ENCODE peak calls at places on chromosome 2, in four cellular contexts. F is fibroblast of pulmonary artery, I is stomach, K is choroid plexus epithelial cell. C is an unnamed sample.

GRCh38 chr2:240600451-240600961 is 14.0 kb downstream of the CAPN10 start:
- DNase-seq in F (no peak), K (no peak), I (no peak), C (peak; percentile 5)

GRCh38 chr2:207163815-207164747 is 1.7 kb downstream of the KLF7 start:
- DNase-seq in I (peak; percentile 44), K (peak; percentile 75), F (peak; percentile 72), C (peak; percentile 52)

GRCh38 chr2:235005603-235006259 is 53.9 kb downstream of the SH3BP4 start:
- DNase-seq in K (peak; percentile 65), F (peak; percentile 29), I (peak; percentile 88), C (peak; percentile 66)

GRCh38 chr2:28649481-28650260 is 102.0 kb upstream of the PPP1CB start:
- DNase-seq in I (no peak), K (peak; percentile 71), F (no peak), C (no peak)

GRCh38 chr2:205721057-205721767 is 38.9 kb downstream of the NRP2 start:
- DNase-seq in K (no peak), I (no peak), F (no peak), C (no peak)

GRCh38 chr2:48589170-48589767 is 28.4 kb upstream of the GTF2A1L start:
- DNase-seq in K (peak; percentile 70), F (peak; percentile 72), I (no peak), C (peak; percentile 9)

GRCh38 chr2:134943540-134943939 is 24.9 kb downstream of the CCNT2 start:
- DNase-seq in I (no peak), K (no peak), F (no peak), C (no peak)

GRCh38 chr2:97714084-97714949 is 941 bp downstream of the ZAP70 start:
- DNase-seq in K (no peak), F (no peak), I (no peak), C (no peak)

GRCh38 chr2:63186331-63186730 is 135.7 kb downstream of the OTX1 start:
- DNase-seq in I (no peak), K (no peak), F (no peak), C (no peak)

GRCh38 chr2:217045725-217046475 is 186.0 kb upstream of the TNP1 start:
- DNase-seq in I (peak; percentile 32), K (peak; percentile 54), F (peak; percentile 22), C (no peak)

GRCh38 chr2:176491172-176491904 is 222.1 kb downstream of the MTX2 start:
- DNase-seq in I (peak; percentile 26), K (peak; percentile 93), F (peak; percentile 96), C (no peak)

GRCh38 chr2:74457549-74458131 is 598 bp upstream of the WBP1 start:
- DNase-seq in K (no peak), F (no peak), I (peak; percentile 74), C (peak; percentile 86)

GRCh38 chr2:3422161-3422767 is 42.8 kb downstream of the TRAPPC12 start:
- DNase-seq in F (no peak), I (no peak), K (no peak), C (no peak)

GRCh38 chr2:121355488-121355887 is 70.5 kb upstream of the TFCP2L1 start:
- DNase-seq in K (no peak), F (no peak), I (peak; percentile 87), C (peak; percentile 67)

GRCh38 chr2:36338124-36338826 is 17.3 kb upstream of the CRIM1 start:
- DNase-seq in F (no peak), K (no peak), I (no peak), C (no peak)

GRCh38 chr2:74532222-74532621 is 2.5 kb downstream of the HTRA2 start:
- DNase-seq in I (no peak), F (peak; percentile 72), K (peak; percentile 75), C (no peak)

GRCh38 chr2:43326116-43326825 is 99.9 kb upstream of the ZFP36L2 start:
- DNase-seq in F (no peak), I (no peak), K (no peak), C (no peak)

GRCh38 chr2:216350214-216350789 is 22.0 kb downstream of the MARCHF4 start:
- DNase-seq in F (peak; percentile 44), K (peak; percentile 72), I (no peak), C (no peak)

GRCh38 chr2:6202756-6203155 is 510.6 kb downstream of the SOX11 start:
- DNase-seq in F (no peak), I (no peak), K (no peak), C (no peak)

GRCh38 chr2:78907089-78907488 is 118.4 kb upstream of the REG3G start:
- DNase-seq in I (no peak), K (no peak), F (no peak), C (no peak)

GRCh38 chr2:88671786-88672427 is 19.6 kb upstream of the RPIA start:
- DNase-seq in I (no peak), K (peak; percentile 78), F (peak; percentile 73), C (no peak)

GRCh38 chr2:56184500-56184996 is 758 bp downstream of the CCDC85A start:
- DNase-seq in F (no peak), I (no peak), K (peak; percentile 8), C (no peak)
- H3K4me3 ChIP-seq in F (peak overlapping the region; percentile 55), I (peak overlapping the region; percentile 60), K (peak overlapping the region; percentile 61), C (peak overlapping the region; percentile 72)

DNA sequence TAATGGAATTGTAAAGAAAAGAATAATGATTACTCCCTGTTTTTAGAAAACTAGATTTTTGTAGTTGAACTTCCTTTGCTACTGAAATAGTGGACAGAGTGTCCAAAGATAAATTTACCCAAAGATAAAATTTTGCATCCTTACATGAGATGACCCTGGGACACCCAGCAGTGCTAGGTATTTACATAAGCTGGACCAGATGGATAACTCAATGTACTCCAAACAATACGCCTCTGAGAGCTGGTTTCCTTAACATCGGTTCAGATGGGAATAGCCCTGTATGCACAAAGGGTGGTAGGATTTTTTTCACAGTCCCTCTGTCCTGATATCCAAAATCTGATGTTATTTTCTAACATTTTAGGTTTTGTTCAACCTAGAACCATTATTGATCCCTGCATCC is 432.1 kb upstream of the ID2 start:
- DNase-seq in K (no peak), F (no peak), I (no peak), C (no peak)
- H3K4me3 ChIP-seq in K (no peak overlapping the region), F (no peak overlapping the region), I (no peak overlapping the region), C (no peak overlapping the region)

GRCh38 chr2:47521666-47522285 is 118.8 kb downstream of the MSH2 start:
- DNase-seq in I (no peak), F (no peak), K (no peak), C (no peak)
- H3K4me3 ChIP-seq in I (peak overlapping the region; percentile 49), F (peak overlapping the region; percentile 42), K (peak overlapping the region; percentile 53), C (no peak overlapping the region)

DNA sequence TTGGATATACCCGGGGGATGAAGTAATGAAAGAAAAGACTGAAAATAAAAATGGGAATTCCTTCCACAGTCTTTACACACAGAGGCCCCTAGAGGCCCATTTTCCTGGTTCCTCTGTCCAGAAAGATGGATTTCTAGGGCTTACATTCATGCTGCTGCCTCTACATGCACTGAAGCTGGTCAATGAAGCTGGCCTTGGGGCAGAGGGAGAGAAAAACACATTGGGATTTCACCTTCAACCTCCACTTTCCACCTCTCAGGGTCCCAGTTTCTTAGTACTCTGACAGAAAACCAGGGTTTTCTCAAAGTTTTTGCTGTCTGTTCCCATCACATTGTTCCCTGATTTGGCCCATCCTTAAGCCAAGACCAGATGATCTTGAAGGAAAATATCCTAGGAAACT is 154.6 kb upstream of the ZSWIM2 start:
- DNase-seq in F (no peak), K (no peak), I (no peak), C (no peak)
- H3K4me3 ChIP-seq in F (peak overlapping the region; percentile 48), K (peak overlapping the region; percentile 16), I (peak overlapping the region; percentile 19), C (no peak overlapping the region)

GRCh38 chr2:172554352-172555271 is 1.3 kb upstream of the PDK1 start:
- DNase-seq in K (peak; percentile 10), F (no peak), I (no peak), C (no peak)
- H3K4me3 ChIP-seq in K (peak overlapping the region; percentile 92), F (peak overlapping the region; percentile 82), I (peak overlapping the region; percentile 82), C (no peak overlapping the region)